ENCODE peak calls at places on chromosomes 4 and X, in six cellular contexts. F, H, P, Q, S and N are unnamed samples.

GRCh38 chrX:54944816-54945215 is 24.2 kb downstream of the TRO start:
- DNase-seq in F (no peak), H (no peak), P (no peak), S (no peak), Q (no peak), N (no peak)

GRCh38 chr4:24559889-24560288 is 24.5 kb downstream of the DHX15 start:
- DNase-seq in P (peak; percentile 22), H (no peak), F (no peak), Q (no peak), S (no peak), N (no peak)

GRCh38 chr4:141524116-141524515 is 112.3 kb upstream of the IL15 start:
- DNase-seq in P (no peak), F (no peak), Q (no peak), H (no peak), S (no peak), N (no peak)

GRCh38 chrX:48465336-48465933 is 4.6 kb downstream of the SLC38A5 start:
- DNase-seq in S (no peak), Q (no peak), F (no peak), P (peak; percentile 16), H (no peak), N (no peak)

GRCh38 chr4:92303621-92304027 is at the start of gene GRID2:
- DNase-seq in Q (no peak), F (no peak), H (no peak), P (peak; percentile 24), S (no peak), N (no peak)

GRCh38 chrX:51437521-51437920 is 58.9 kb downstream of the NUDT11 start:
- DNase-seq in F (no peak), P (no peak), Q (no peak), H (no peak), S (no peak), N (no peak)

GRCh38 chr4:167101035-167101434 is 133.3 kb downstream of the SPOCK3 start:
- DNase-seq in S (no peak), P (no peak), F (no peak), Q (no peak), H (no peak), N (no peak)

GRCh38 chr4:8155048-8155447 is 3.6 kb downstream of the ABLIM2 start:
- DNase-seq in H (no peak), S (no peak), F (no peak), Q (no peak), P (no peak), N (no peak)

GRCh38 chr4:815464-816146 is 10.3 kb downstream of the CPLX1 start:
- DNase-seq in P (no peak), S (no peak), H (no peak), Q (no peak), F (no peak), N (peak; percentile 52)

GRCh38 chr4:169659736-169660670 is 39.6 kb downstream of the CLCN3 start:
- DNase-seq in F (peak; percentile 69), S (no peak), H (peak; percentile 59), Q (peak; percentile 93), P (peak; percentile 98), N (peak; percentile 99)

GRCh38 chr4:688695-689497 is at the start of gene SLC49A3:
- DNase-seq in P (peak; percentile 23), Q (no peak), S (peak; percentile 62), H (no peak), F (no peak), N (no peak)

GRCh38 chr4:66649236-66649635 is 896.1 kb downstream of the CENPC start:
- DNase-seq in Q (no peak), S (no peak), P (no peak), F (no peak), H (no peak), N (no peak)

GRCh38 chr4:26039950-26040349 is 125.9 kb downstream of the SMIM20 start:
- DNase-seq in F (no peak), Q (no peak), S (no peak), H (no peak), P (no peak), N (no peak)

GRCh38 chrX:107823456-107823855 is 2.2 kb upstream of the MID2 start:
- DNase-seq in H (no peak), F (no peak), S (no peak), Q (no peak), P (no peak), N (no peak)

GRCh38 chr4:17094811-17095210 is 196.4 kb upstream of the LDB2 start:
- DNase-seq in F (no peak), S (no peak), P (no peak), H (no peak), Q (no peak), N (no peak)

GRCh38 chrX:76971393-76972376 is 475.5 kb upstream of the FGF16 start:
- DNase-seq in H (no peak), Q (no peak), P (no peak), F (no peak), S (no peak), N (no peak)

GRCh38 chrX:100424012-100424411 is 13.9 kb upstream of the PCDH19 start:
- DNase-seq in Q (no peak), S (no peak), F (no peak), P (no peak), H (no peak), N (no peak)

GRCh38 chrX:41734530-41734929 is 10.5 kb downstream of the GPR82 start:
- DNase-seq in Q (no peak), F (no peak), P (peak; percentile 2), S (no peak), H (no peak), N (no peak)

GRCh38 chrX:6311540-6311939 is 82.9 kb upstream of the NLGN4X start:
- DNase-seq in S (no peak), Q (no peak), F (no peak), H (no peak), P (no peak), N (no peak)

GRCh38 chr4:147658501-147658900 is 25.5 kb downstream of the PRMT9 start:
- DNase-seq in P (no peak), H (no peak), S (no peak), F (no peak), Q (no peak), N (no peak)

GRCh38 chr4:770022-770421 is 55.9 kb downstream of the CPLX1 start:
- DNase-seq in P (no peak), F (no peak), H (no peak), Q (no peak), S (no peak), N (no peak)

GRCh38 chr4:74319506-74319905 is 11.2 kb downstream of the EPGN start:
- DNase-seq in S (no peak), Q (no peak), F (no peak), P (no peak), H (no peak), N (no peak)

GRCh38 chr4:87236851-87237250 is 16.4 kb upstream of the KLHL8 start:
- DNase-seq in F (no peak), P (no peak), S (no peak), H (no peak), Q (no peak), N (no peak)

GRCh38 chr4:24894243-24894642 is 18.6 kb downstream of the CCDC149 start:
- DNase-seq in F (no peak), Q (no peak), P (no peak), H (no peak), S (no peak), N (no peak)

GRCh38 chr4:15694431-15694830 is 8.4 kb upstream of the BST1 start:
- DNase-seq in P (no peak), F (no peak), H (no peak), Q (no peak), S (no peak), N (peak; percentile 33)

GRCh38 chr4:146506272-146506671 is 15.5 kb downstream of the SLC10A7 start:
- DNase-seq in P (no peak), H (no peak), F (no peak), S (no peak), Q (no peak), N (no peak)

GRCh38 chr4:186792994-186793393 is 69.3 kb upstream of the FAT1 start:
- DNase-seq in P (no peak), S (no peak), H (no peak), F (no peak), Q (no peak), N (no peak)

GRCh38 chr4:126465341-126465740 is 1150.6 kb downstream of the FAT4 start:
- DNase-seq in H (no peak), Q (no peak), P (no peak), S (no peak), F (no peak), N (no peak)

GRCh38 chr4:83561381-83561780 is 25.5 kb downstream of the GPAT3 start:
- DNase-seq in P (peak; percentile 71), S (no peak), H (no peak), Q (no peak), F (no peak), N (no peak)

GRCh38 chrX:136812286-136812685 is 31.6 kb upstream of the ARHGEF6 start:
- DNase-seq in F (no peak), P (no peak), S (no peak), H (no peak), Q (no peak), N (no peak)

GRCh38 chr4:87835732-87836131 is 3.0 kb downstream of the MEPE start:
- DNase-seq in F (no peak), S (no peak), P (no peak), H (no peak), Q (no peak), N (no peak)

GRCh38 chrX:134324359-134324758 is 87.4 kb downstream of the CCDC160 start:
- DNase-seq in S (no peak), F (no peak), H (no peak), P (no peak), Q (no peak), N (no peak)

GRCh38 chr4:44859477-44859876 is 133.1 kb upstream of the GNPDA2 start:
- DNase-seq in P (no peak), Q (no peak), F (no peak), H (no peak), S (no peak), N (no peak)

GRCh38 chr4:103845075-103845474 is 125.3 kb upstream of the TACR3 start:
- DNase-seq in S (no peak), F (no peak), P (no peak), H (no peak), Q (no peak), N (no peak)

GRCh38 chr4:173264245-173264959 is 69.8 kb downstream of the HMGB2 start:
- DNase-seq in S (no peak), F (no peak), H (no peak), P (no peak), Q (peak; percentile 61), N (no peak)

GRCh38 chr4:151806511-151806927 is 45.7 kb upstream of the GATB start:
- DNase-seq in H (no peak), P (peak; percentile 37), F (no peak), S (no peak), Q (no peak), N (no peak)